ENCODE peak calls at places on chromosome 14, in four cellular contexts. One of them, this sample, is unnamed.

GRCh38 chr14:101627913-101628257 is 66.6 kb downstream of the DIO3 start:
- DNase-seq in left lung: peak
- DNase-seq in chondrocyte: no peak
- DNase-seq in breast epithelium: no peak
- DNase-seq in this sample: no peak

GRCh38 chr14:65476942-65477318 is 64.4 kb downstream of the FUT8 start:
- DNase-seq in chondrocyte: no peak
- DNase-seq in breast epithelium: no peak
- DNase-seq in left lung: no peak
- DNase-seq in this sample: no peak

GRCh38 chr14:93012516-93013367 is 89.8 kb downstream of the CHGA start:
- DNase-seq in breast epithelium: no peak
- DNase-seq in chondrocyte: no peak
- DNase-seq in left lung: no peak
- DNase-seq in this sample: no peak

GRCh38 chr14:103511022-103511693 is 11.5 kb downstream of the CKB start:
- DNase-seq in chondrocyte: peak
- DNase-seq in left lung: peak
- DNase-seq in breast epithelium: peak
- DNase-seq in this sample: no peak

GRCh38 chr14:101182476-101182875 is 279.0 kb upstream of the RTL1 start:
- DNase-seq in breast epithelium: peak
- DNase-seq in left lung: no peak
- DNase-seq in chondrocyte: no peak
- DNase-seq in this sample: no peak

GRCh38 chr14:31400031-31400638 is 20.2 kb downstream of the HEATR5A start:
- DNase-seq in chondrocyte: no peak
- DNase-seq in left lung: no peak
- DNase-seq in breast epithelium: no peak
- DNase-seq in this sample: no peak

GRCh38 chr14:45177081-45177480 is 41.4 kb downstream of the FANCM start:
- DNase-seq in chondrocyte: no peak
- DNase-seq in breast epithelium: no peak
- DNase-seq in left lung: no peak
- DNase-seq in this sample: no peak

GRCh38 chr14:90641111-90642010 is 174.9 kb downstream of the TTC7B start:
- DNase-seq in breast epithelium: no peak
- DNase-seq in chondrocyte: no peak
- DNase-seq in left lung: no peak
- DNase-seq in this sample: no peak

GRCh38 chr14:90426031-90426540 is 29.3 kb downstream of the CALM1 start:
- DNase-seq in chondrocyte: no peak
- DNase-seq in breast epithelium: no peak
- DNase-seq in left lung: no peak
- DNase-seq in this sample: no peak

GRCh38 chr14:77862154-77862783 is 62.4 kb downstream of the ADCK1 start:
- DNase-seq in chondrocyte: no peak
- DNase-seq in breast epithelium: peak
- DNase-seq in left lung: peak
- DNase-seq in this sample: peak

GRCh38 chr14:104431351-104431928 is 148.1 kb upstream of the C14orf180 start:
- DNase-seq in left lung: peak
- DNase-seq in chondrocyte: no peak
- DNase-seq in breast epithelium: no peak
- DNase-seq in this sample: peak

DNA sequence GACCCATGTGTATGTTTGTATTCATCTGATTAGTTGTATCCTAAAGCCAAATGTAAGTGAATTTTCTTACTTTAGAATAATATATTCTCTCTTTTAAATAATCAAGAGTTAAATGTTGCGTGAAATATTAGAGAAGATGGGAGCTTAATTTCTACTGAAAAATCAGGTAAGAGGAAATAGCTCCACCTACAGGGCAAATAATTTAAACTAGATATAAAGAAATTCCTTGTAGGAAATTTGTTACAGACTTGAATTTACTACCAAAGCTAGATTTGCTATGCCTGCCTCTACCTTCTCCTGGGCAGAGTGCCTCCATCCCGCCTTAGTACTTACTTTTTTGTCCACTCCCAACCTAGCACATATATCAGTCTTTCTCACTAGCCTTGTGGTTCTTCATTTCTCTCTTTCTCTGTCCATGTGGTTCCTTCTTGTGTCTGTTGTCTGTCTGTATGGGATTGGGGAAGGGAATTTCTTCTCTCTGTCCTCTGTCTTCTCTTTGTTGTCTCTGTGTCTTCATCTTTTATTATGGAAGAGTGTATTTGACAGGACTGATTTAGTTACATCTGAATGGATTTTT is 44.7 kb downstream of the PALS1 start:
- DNase-seq in left lung: no peak
- DNase-seq in breast epithelium: no peak
- DNase-seq in chondrocyte: no peak
- DNase-seq in this sample: no peak
- TF ChIP-seq CTCF in left lung: peak
- TF ChIP-seq CTCF in breast epithelium: no peak
- TF ChIP-seq CTCF in chondrocyte: peak
- TF ChIP-seq CTCF in this sample: peak

GRCh38 chr14:22865424-22866215 is 5.9 kb upstream of the LRP10 start:
- DNase-seq in breast epithelium: peak
- DNase-seq in left lung: no peak
- DNase-seq in chondrocyte: no peak
- DNase-seq in this sample: no peak
- TF ChIP-seq CTCF in breast epithelium: no peak
- TF ChIP-seq CTCF in left lung: no peak
- TF ChIP-seq CTCF in chondrocyte: peak
- TF ChIP-seq CTCF in this sample: no peak

DNA sequence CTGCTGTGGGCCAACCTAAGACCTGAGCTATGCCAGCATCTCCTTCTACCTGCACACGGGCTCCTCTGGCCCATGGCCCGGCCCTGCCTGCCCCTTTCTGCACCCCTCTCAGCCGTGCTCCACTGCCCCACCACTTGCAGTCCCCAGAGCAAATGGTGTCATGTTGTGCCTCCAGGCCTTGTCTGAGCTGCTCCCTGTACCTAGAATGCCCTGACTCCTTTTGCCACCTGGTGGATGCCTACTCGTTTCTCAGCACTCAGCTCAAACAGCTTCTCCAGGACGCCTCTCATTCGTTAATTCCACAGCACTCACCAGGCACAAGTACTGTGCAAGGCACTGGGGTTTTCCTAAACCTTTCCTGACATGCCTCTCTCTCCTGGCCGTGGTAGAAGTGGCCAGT is 63.2 kb upstream of the PNMA1 start:
- DNase-seq in breast epithelium: no peak
- DNase-seq in chondrocyte: no peak
- DNase-seq in left lung: no peak
- DNase-seq in this sample: no peak
- TF ChIP-seq CTCF in breast epithelium: no peak
- TF ChIP-seq CTCF in chondrocyte: peak
- TF ChIP-seq CTCF in left lung: no peak
- TF ChIP-seq CTCF in this sample: no peak

GRCh38 chr14:89240414-89240813 is 176.6 kb downstream of the FOXN3 start:
- DNase-seq in breast epithelium: no peak
- DNase-seq in left lung: no peak
- DNase-seq in chondrocyte: no peak
- DNase-seq in this sample: no peak

GRCh38 chr14:89241934-89242670 is 174.9 kb downstream of the FOXN3 start:
- DNase-seq in chondrocyte: no peak
- DNase-seq in breast epithelium: no peak
- DNase-seq in left lung: no peak
- DNase-seq in this sample: no peak

GRCh38 chr14:89236846-89237245 is 180.2 kb downstream of the FOXN3 start:
- DNase-seq in breast epithelium: no peak
- DNase-seq in left lung: no peak
- DNase-seq in chondrocyte: no peak
- DNase-seq in this sample: no peak

GRCh38 chr14:89241265-89241664 is 175.8 kb downstream of the FOXN3 start:
- DNase-seq in chondrocyte: no peak
- DNase-seq in breast epithelium: no peak
- DNase-seq in left lung: no peak
- DNase-seq in this sample: peak

DNA sequence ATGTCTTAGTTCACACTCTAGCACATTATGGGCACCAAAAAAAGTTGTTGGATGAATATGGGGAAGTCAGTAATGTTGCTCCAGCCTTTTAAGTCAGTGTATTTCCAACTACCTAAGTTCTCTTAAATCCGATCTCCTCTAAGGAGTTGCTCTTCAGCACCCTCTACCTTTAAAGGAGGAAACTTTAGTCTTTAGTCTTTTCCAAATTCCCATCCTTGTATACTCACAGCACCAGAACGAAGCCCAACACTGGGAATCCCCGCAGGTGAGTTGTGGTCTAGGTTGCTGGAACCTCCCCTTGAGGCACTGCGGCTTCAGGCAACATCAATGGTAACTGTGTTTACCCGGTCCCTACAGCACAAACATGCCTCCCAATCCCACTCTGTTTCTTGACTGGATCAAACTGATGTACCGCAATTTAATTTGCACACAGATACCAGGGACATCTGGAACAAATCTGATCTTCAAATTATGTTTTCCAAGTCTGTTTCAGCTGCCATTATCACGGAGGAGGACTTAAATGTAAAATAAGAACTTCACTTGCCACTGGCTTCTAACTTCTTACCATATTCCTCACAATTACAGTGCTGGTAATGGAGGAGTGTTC is 179.0 kb downstream of the FOXN3 start:
- DNase-seq in chondrocyte: no peak
- DNase-seq in left lung: no peak
- DNase-seq in breast epithelium: no peak
- DNase-seq in this sample: no peak
- TF ChIP-seq CTCF in chondrocyte: peak
- TF ChIP-seq CTCF in left lung: no peak
- TF ChIP-seq CTCF in breast epithelium: no peak
- TF ChIP-seq CTCF in this sample: peak

GRCh38 chr14:73589128-73589527 is 2.5 kb upstream of the ACOT4 start:
- DNase-seq in left lung: no peak
- DNase-seq in chondrocyte: no peak
- DNase-seq in breast epithelium: no peak
- DNase-seq in this sample: no peak

GRCh38 chr14:73594491-73594890 is 2.8 kb downstream of the ACOT4 start:
- DNase-seq in breast epithelium: no peak
- DNase-seq in chondrocyte: no peak
- DNase-seq in left lung: no peak
- DNase-seq in this sample: no peak

GRCh38 chr14:73591690-73592448 is at the start of gene ACOT4:
- DNase-seq in breast epithelium: no peak
- DNase-seq in left lung: peak
- DNase-seq in chondrocyte: no peak
- DNase-seq in this sample: no peak
- TF ChIP-seq CTCF in breast epithelium: no peak
- TF ChIP-seq CTCF in left lung: peak
- TF ChIP-seq CTCF in chondrocyte: peak
- TF ChIP-seq CTCF in this sample: no peak

This sample was measured in CD14-positive monocyte.